ENCODE peak calls at places on chromosomes 5 and 9, in nine cellular contexts. S, I, M, V, K, G, Q, P and C are unnamed samples.

GRCh38 chr5:133869675-133869978 is 98.8 kb downstream of the C5orf15 start:
- DNase-seq in S (no peak), I (no peak), M (no peak), V (no peak), K (no peak), G (peak; percentile 46), Q (peak; percentile 9), P (peak; percentile 56), C (no peak)

GRCh38 chr9:2127486-2127885 is 112.3 kb downstream of the SMARCA2 start:
- DNase-seq in S (no peak), I (peak; percentile 71), M (peak; percentile 18), V (no peak), K (no peak), G (no peak), Q (no peak), P (no peak), C (no peak)

GRCh38 chr9:135987838-135988404 is 26.7 kb upstream of the UBAC1 start:
- DNase-seq in S (no peak), I (no peak), M (no peak), V (no peak), K (no peak), G (no peak), Q (no peak), P (no peak), C (no peak)

GRCh38 chr5:116495786-116496185 is 78.8 kb downstream of the SEMA6A start:
- DNase-seq in S (peak; percentile 72), I (no peak), M (no peak), V (no peak), K (no peak), G (no peak), Q (no peak), P (no peak), C (no peak)

GRCh38 chr5:126172812-126173211 is 250.4 kb upstream of the GRAMD2B start:
- DNase-seq in S (no peak), I (no peak), M (no peak), V (no peak), K (no peak), G (no peak), Q (no peak), P (no peak), C (no peak)

GRCh38 chr5:87210743-87211142 is 56.9 kb upstream of the RASA1 start:
- DNase-seq in S (no peak), I (peak; percentile 20), M (no peak), V (no peak), K (no peak), G (no peak), Q (no peak), P (no peak), C (no peak)

GRCh38 chr5:40172721-40173120 is 507.0 kb upstream of the PTGER4 start:
- DNase-seq in S (no peak), I (peak; percentile 2), M (no peak), V (no peak), K (no peak), G (no peak), Q (no peak), P (no peak), C (no peak)

GRCh38 chr9:98856982-98857381 is 49.5 kb downstream of the GALNT12 start:
- DNase-seq in S (no peak), I (no peak), M (no peak), V (no peak), K (no peak), G (no peak), Q (no peak), P (no peak), C (no peak)

GRCh38 chr5:119313207-119313606 is 42.6 kb upstream of the TNFAIP8 start:
- DNase-seq in S (no peak), I (no peak), M (no peak), V (no peak), K (no peak), G (no peak), Q (no peak), P (no peak), C (no peak)

GRCh38 chr9:106883030-106883429 is 20.1 kb downstream of the ZNF462 start:
- DNase-seq in S (no peak), I (no peak), M (no peak), V (no peak), K (no peak), G (no peak), Q (no peak), P (no peak), C (no peak)

GRCh38 chr5:141657937-141658545 is 6.8 kb upstream of the FCHSD1 start:
- DNase-seq in S (no peak), I (peak; percentile 94), M (peak; percentile 95), V (peak; percentile 52), K (no peak), G (no peak), Q (no peak), P (no peak), C (peak; percentile 78)

GRCh38 chr9:17005085-17005484 is 129.8 kb upstream of the CNTLN start:
- DNase-seq in S (no peak), I (peak; percentile 88), M (peak; percentile 77), V (no peak), K (peak; percentile 84), G (no peak), Q (no peak), P (peak; percentile 17), C (peak; percentile 52)

GRCh38 chr5:62948294-62948693 is 369.7 kb downstream of the LRRC70 start:
- DNase-seq in S (no peak), I (no peak), M (no peak), V (no peak), K (no peak), G (no peak), Q (no peak), P (no peak), C (no peak)

GRCh38 chr9:115507148-115507547 is 389.2 kb upstream of the TNC start:
- DNase-seq in S (no peak), I (no peak), M (no peak), V (no peak), K (no peak), G (no peak), Q (no peak), P (no peak), C (no peak)

GRCh38 chr9:5459289-5459829 is 9.0 kb downstream of the CD274 start:
- DNase-seq in S (no peak), I (peak; percentile 15), M (no peak), V (peak; percentile 42), K (no peak), G (no peak), Q (no peak), P (no peak), C (peak; percentile 80)

GRCh38 chr5:146426853-146427618 is 20.1 kb upstream of the TCERG1 start:
- DNase-seq in S (no peak), I (peak; percentile 64), M (peak; percentile 58), V (peak; percentile 60), K (peak; percentile 66), G (peak; percentile 49), Q (no peak), P (no peak), C (no peak)

DNA sequence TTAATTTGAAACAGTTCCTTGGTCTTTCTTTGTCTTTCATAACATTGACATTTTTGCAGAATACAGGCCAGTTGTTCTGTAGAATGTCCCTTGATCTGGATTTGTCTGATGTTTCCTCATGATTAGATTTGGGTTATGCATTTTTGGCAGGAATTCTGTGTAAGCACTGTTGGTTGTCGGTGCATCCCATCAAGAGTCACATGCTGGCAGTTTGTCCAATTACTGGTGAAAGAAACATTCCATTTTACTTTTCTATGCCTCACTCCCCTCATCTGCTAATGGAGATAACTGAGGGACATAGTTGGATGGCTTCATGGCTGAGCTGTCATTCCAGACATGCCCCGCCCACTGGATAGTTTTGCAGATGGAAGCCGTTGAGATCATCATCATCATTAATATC is 7.6 kb upstream of the ZNF618 start:
- DNase-seq in S (no peak), I (no peak), M (no peak), V (no peak), K (no peak), G (peak; percentile 48), Q (no peak), P (no peak), C (no peak)
- TF ChIP-seq CTCF in S (no peak), I (no peak), M (no peak), V (no peak), K (no peak), G (no peak), Q (no peak), P (no peak), C (no peak)

DNA sequence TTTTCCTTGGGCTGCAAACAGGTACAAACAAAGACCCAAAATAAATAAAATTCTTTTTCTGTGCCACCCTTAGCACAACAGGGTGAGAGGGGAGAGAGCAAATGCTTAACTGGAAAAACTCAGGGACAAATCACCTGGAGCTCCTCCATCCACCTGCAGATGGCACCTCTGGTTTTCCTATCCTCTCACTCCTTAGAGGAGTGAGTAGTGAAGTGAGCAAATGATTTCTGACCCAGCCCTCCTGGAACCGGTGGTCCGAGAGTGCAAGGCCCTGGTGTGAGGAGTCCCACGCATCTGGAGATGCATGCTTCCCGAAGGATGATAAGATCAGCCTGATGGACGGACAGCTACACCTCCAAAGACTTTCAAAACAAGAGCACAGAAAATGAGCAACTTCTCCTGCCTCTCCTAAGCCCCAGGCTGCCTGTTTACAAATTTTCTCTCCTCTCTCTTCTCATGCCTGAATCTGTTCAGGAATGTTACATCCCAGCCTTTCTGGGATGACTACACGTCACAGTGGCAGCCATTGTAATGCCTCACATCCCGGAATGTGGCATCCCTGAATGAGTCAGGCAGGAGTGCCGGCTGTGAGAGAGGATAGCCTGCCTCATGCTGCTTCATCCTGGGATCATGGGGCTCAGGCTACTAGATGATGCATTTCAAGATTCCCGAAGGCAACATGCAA is 86.4 kb downstream of the ADRB2 start:
- DNase-seq in S (peak; percentile 10), I (peak; percentile 99), M (peak; percentile 99), V (no peak), K (peak; percentile 56), G (peak; percentile 15), Q (no peak), P (no peak), C (peak; percentile 90)
- TF ChIP-seq CTCF in S (peak; percentile 30), I (no peak), M (peak; percentile 58), V (no peak), K (peak; percentile 41), G (peak; percentile 46), Q (no peak), P (peak; percentile 39), C (peak; percentile 36)

GRCh38 chr5:174100490-174100889 is 55.0 kb downstream of the NSG2 start:
- DNase-seq in S (no peak), I (no peak), M (no peak), V (no peak), K (no peak), G (no peak), Q (no peak), P (no peak), C (no peak)
- TF ChIP-seq CTCF in S (no peak), I (no peak), M (no peak), V (no peak), K (no peak), G (no peak), Q (no peak), P (no peak), C (no peak)

DNA sequence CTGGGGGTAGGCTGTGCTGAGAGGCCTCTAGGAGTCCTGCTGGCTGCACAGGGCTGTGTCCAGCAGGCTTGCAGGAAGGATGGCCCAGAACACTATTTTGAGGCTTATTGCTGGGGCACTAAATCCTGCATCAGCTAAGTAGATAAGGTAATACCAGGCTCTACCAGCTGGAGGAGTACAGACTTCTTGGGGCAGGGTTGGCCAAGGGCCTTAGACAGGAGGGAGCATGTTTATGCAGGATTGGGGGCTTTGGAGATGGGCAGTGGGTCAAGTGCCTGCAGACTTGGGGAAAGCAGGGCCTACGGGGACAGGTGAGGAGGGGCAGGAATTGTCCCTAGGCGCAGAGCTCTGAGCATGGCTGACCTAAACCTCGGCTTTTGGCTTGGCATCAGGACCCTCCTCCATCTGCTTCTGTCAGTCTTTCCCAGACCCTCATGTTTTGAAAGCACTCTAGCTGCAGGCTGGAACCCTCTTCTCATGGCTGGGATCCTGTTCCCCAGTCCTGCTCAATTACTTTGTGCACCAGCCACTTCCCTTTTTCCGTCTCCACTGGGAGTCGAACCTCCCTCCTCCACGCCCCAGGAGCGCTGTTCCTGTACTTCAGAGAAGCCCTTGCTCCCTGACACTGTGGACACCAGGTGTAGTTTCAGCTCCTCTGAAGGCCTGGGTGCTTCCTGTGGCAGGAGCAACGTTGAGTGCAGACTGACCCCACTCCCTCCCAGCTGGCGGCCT is 61.0 kb upstream of the SPTLC1 start:
- DNase-seq in S (peak; percentile 24), I (no peak), M (no peak), V (no peak), K (no peak), G (no peak), Q (no peak), P (no peak), C (no peak)
- TF ChIP-seq CTCF in S (peak; percentile 44), I (no peak), M (peak; percentile 69), V (no peak), K (no peak), G (no peak), Q (no peak), P (no peak), C (peak; percentile 8)